ENCODE peak calls at places on chromosomes 12 and 14, in seven cellular contexts. One of them, this sample, is unnamed.

GRCh38 chr12:113310489-113310888 is 24.4 kb downstream of the SLC8B1 start:
- DNase-seq in T follicular helper cell: no peak
- DNase-seq in stimulated activated CD8-positive, alpha-beta memory T cell treated with anti-CD3 and anti-CD28 coated beads, Interleukin-15, amount 100 ng/mL, for 48 hours: no peak
- DNase-seq in pancreas: no peak
- DNase-seq in posterior vena cava: no peak
- DNase-seq in progenitor cell of endocrine pancreas: no peak
- DNase-seq in OCI-LY7: peak
- DNase-seq in this sample: no peak

GRCh38 chr12:93705237-93705636 is 28.1 kb downstream of the CRADD start:
- DNase-seq in stimulated activated CD8-positive, alpha-beta memory T cell treated with anti-CD3 and anti-CD28 coated beads, Interleukin-15, amount 100 ng/mL, for 48 hours: no peak
- DNase-seq in pancreas: no peak
- DNase-seq in OCI-LY7: no peak
- DNase-seq in T follicular helper cell: no peak
- DNase-seq in progenitor cell of endocrine pancreas: no peak
- DNase-seq in posterior vena cava: no peak
- DNase-seq in this sample: no peak

GRCh38 chr14:95034806-95035205 is 122.5 kb downstream of the DICER1 start:
- DNase-seq in T follicular helper cell: no peak
- DNase-seq in stimulated activated CD8-positive, alpha-beta memory T cell treated with anti-CD3 and anti-CD28 coated beads, Interleukin-15, amount 100 ng/mL, for 48 hours: no peak
- DNase-seq in pancreas: no peak
- DNase-seq in OCI-LY7: peak
- DNase-seq in posterior vena cava: no peak
- DNase-seq in progenitor cell of endocrine pancreas: no peak
- DNase-seq in this sample: no peak

GRCh38 chr12:48613321-48613720 is 43.5 kb upstream of the LALBA start:
- DNase-seq in pancreas: no peak
- DNase-seq in T follicular helper cell: no peak
- DNase-seq in stimulated activated CD8-positive, alpha-beta memory T cell treated with anti-CD3 and anti-CD28 coated beads, Interleukin-15, amount 100 ng/mL, for 48 hours: no peak
- DNase-seq in OCI-LY7: no peak
- DNase-seq in progenitor cell of endocrine pancreas: no peak
- DNase-seq in posterior vena cava: no peak
- DNase-seq in this sample: no peak

GRCh38 chr12:124940393-124941169 is 26.1 kb upstream of the UBC start:
- DNase-seq in posterior vena cava: peak
- DNase-seq in T follicular helper cell: peak
- DNase-seq in stimulated activated CD8-positive, alpha-beta memory T cell treated with anti-CD3 and anti-CD28 coated beads, Interleukin-15, amount 100 ng/mL, for 48 hours: peak
- DNase-seq in progenitor cell of endocrine pancreas: peak
- DNase-seq in OCI-LY7: peak
- DNase-seq in pancreas: peak
- DNase-seq in this sample: peak

GRCh38 chr12:91219511-91219910 is 36.9 kb upstream of the DCN start:
- DNase-seq in pancreas: no peak
- DNase-seq in stimulated activated CD8-positive, alpha-beta memory T cell treated with anti-CD3 and anti-CD28 coated beads, Interleukin-15, amount 100 ng/mL, for 48 hours: no peak
- DNase-seq in posterior vena cava: no peak
- DNase-seq in T follicular helper cell: no peak
- DNase-seq in OCI-LY7: no peak
- DNase-seq in progenitor cell of endocrine pancreas: no peak
- DNase-seq in this sample: no peak

GRCh38 chr12:8722286-8722685 is 24.5 kb downstream of the RIMKLB start:
- DNase-seq in posterior vena cava: no peak
- DNase-seq in progenitor cell of endocrine pancreas: no peak
- DNase-seq in pancreas: no peak
- DNase-seq in OCI-LY7: no peak
- DNase-seq in stimulated activated CD8-positive, alpha-beta memory T cell treated with anti-CD3 and anti-CD28 coated beads, Interleukin-15, amount 100 ng/mL, for 48 hours: no peak
- DNase-seq in T follicular helper cell: no peak
- DNase-seq in this sample: no peak

GRCh38 chr12:122028601-122029560 is 7.2 kb downstream of the BCL7A start:
- DNase-seq in stimulated activated CD8-positive, alpha-beta memory T cell treated with anti-CD3 and anti-CD28 coated beads, Interleukin-15, amount 100 ng/mL, for 48 hours: peak
- DNase-seq in T follicular helper cell: no peak
- DNase-seq in OCI-LY7: peak
- DNase-seq in progenitor cell of endocrine pancreas: no peak
- DNase-seq in pancreas: no peak
- DNase-seq in posterior vena cava: no peak
- DNase-seq in this sample: no peak

GRCh38 chr14:101888182-101888581 is 76.2 kb upstream of the DYNC1H1 start:
- DNase-seq in OCI-LY7: no peak
- DNase-seq in stimulated activated CD8-positive, alpha-beta memory T cell treated with anti-CD3 and anti-CD28 coated beads, Interleukin-15, amount 100 ng/mL, for 48 hours: no peak
- DNase-seq in pancreas: no peak
- DNase-seq in T follicular helper cell: no peak
- DNase-seq in posterior vena cava: no peak
- DNase-seq in progenitor cell of endocrine pancreas: no peak
- DNase-seq in this sample: no peak

GRCh38 chr12:109586385-109587296 is 13.0 kb downstream of the MVK start:
- DNase-seq in posterior vena cava: no peak
- DNase-seq in progenitor cell of endocrine pancreas: no peak
- DNase-seq in stimulated activated CD8-positive, alpha-beta memory T cell treated with anti-CD3 and anti-CD28 coated beads, Interleukin-15, amount 100 ng/mL, for 48 hours: no peak
- DNase-seq in pancreas: no peak
- DNase-seq in OCI-LY7: no peak
- DNase-seq in T follicular helper cell: no peak
- DNase-seq in this sample: no peak

GRCh38 chr12:51381226-51382079 is 9.8 kb downstream of the GALNT6 start:
- DNase-seq in posterior vena cava: peak
- DNase-seq in stimulated activated CD8-positive, alpha-beta memory T cell treated with anti-CD3 and anti-CD28 coated beads, Interleukin-15, amount 100 ng/mL, for 48 hours: no peak
- DNase-seq in OCI-LY7: no peak
- DNase-seq in pancreas: no peak
- DNase-seq in T follicular helper cell: no peak
- DNase-seq in progenitor cell of endocrine pancreas: no peak
- DNase-seq in this sample: no peak

GRCh38 chr12:109752117-109753053 is 38.8 kb downstream of the FAM222A start:
- DNase-seq in progenitor cell of endocrine pancreas: no peak
- DNase-seq in OCI-LY7: no peak
- DNase-seq in stimulated activated CD8-positive, alpha-beta memory T cell treated with anti-CD3 and anti-CD28 coated beads, Interleukin-15, amount 100 ng/mL, for 48 hours: no peak
- DNase-seq in posterior vena cava: peak
- DNase-seq in pancreas: no peak
- DNase-seq in T follicular helper cell: no peak
- DNase-seq in this sample: no peak

GRCh38 chr14:29227631-29228030 is 461.0 kb downstream of the FOXG1 start:
- DNase-seq in OCI-LY7: no peak
- DNase-seq in T follicular helper cell: no peak
- DNase-seq in posterior vena cava: no peak
- DNase-seq in stimulated activated CD8-positive, alpha-beta memory T cell treated with anti-CD3 and anti-CD28 coated beads, Interleukin-15, amount 100 ng/mL, for 48 hours: no peak
- DNase-seq in progenitor cell of endocrine pancreas: no peak
- DNase-seq in pancreas: no peak
- DNase-seq in this sample: no peak

GRCh38 chr14:24235804-24236688 is 3.3 kb downstream of the GMPR2 start:
- DNase-seq in posterior vena cava: no peak
- DNase-seq in OCI-LY7: no peak
- DNase-seq in stimulated activated CD8-positive, alpha-beta memory T cell treated with anti-CD3 and anti-CD28 coated beads, Interleukin-15, amount 100 ng/mL, for 48 hours: no peak
- DNase-seq in progenitor cell of endocrine pancreas: no peak
- DNase-seq in pancreas: no peak
- DNase-seq in T follicular helper cell: no peak
- DNase-seq in this sample: no peak

GRCh38 chr12:115598827-115599226 is 678.7 kb downstream of the MED13L start:
- DNase-seq in progenitor cell of endocrine pancreas: no peak
- DNase-seq in OCI-LY7: no peak
- DNase-seq in T follicular helper cell: no peak
- DNase-seq in posterior vena cava: no peak
- DNase-seq in stimulated activated CD8-positive, alpha-beta memory T cell treated with anti-CD3 and anti-CD28 coated beads, Interleukin-15, amount 100 ng/mL, for 48 hours: no peak
- DNase-seq in pancreas: no peak
- DNase-seq in this sample: no peak

GRCh38 chr14:65096323-65097089 is 5.8 kb downstream of the MAX start:
- DNase-seq in stimulated activated CD8-positive, alpha-beta memory T cell treated with anti-CD3 and anti-CD28 coated beads, Interleukin-15, amount 100 ng/mL, for 48 hours: no peak
- DNase-seq in T follicular helper cell: no peak
- DNase-seq in pancreas: no peak
- DNase-seq in posterior vena cava: no peak
- DNase-seq in OCI-LY7: no peak
- DNase-seq in progenitor cell of endocrine pancreas: no peak
- DNase-seq in this sample: no peak

GRCh38 chr12:5685935-5686334 is 254.0 kb downstream of the NTF3 start:
- DNase-seq in OCI-LY7: no peak
- DNase-seq in T follicular helper cell: no peak
- DNase-seq in posterior vena cava: no peak
- DNase-seq in stimulated activated CD8-positive, alpha-beta memory T cell treated with anti-CD3 and anti-CD28 coated beads, Interleukin-15, amount 100 ng/mL, for 48 hours: no peak
- DNase-seq in pancreas: no peak
- DNase-seq in progenitor cell of endocrine pancreas: no peak
- DNase-seq in this sample: no peak

GRCh38 chr12:130838284-130838950 is 633 bp downstream of the STX2 start:
- DNase-seq in progenitor cell of endocrine pancreas: no peak
- DNase-seq in pancreas: peak
- DNase-seq in T follicular helper cell: no peak
- DNase-seq in OCI-LY7: peak
- DNase-seq in posterior vena cava: no peak
- DNase-seq in stimulated activated CD8-positive, alpha-beta memory T cell treated with anti-CD3 and anti-CD28 coated beads, Interleukin-15, amount 100 ng/mL, for 48 hours: no peak
- DNase-seq in this sample: peak

GRCh38 chr12:115227137-115227615 is 543.2 kb upstream of the TBX3 start:
- DNase-seq in progenitor cell of endocrine pancreas: no peak
- DNase-seq in posterior vena cava: no peak
- DNase-seq in stimulated activated CD8-positive, alpha-beta memory T cell treated with anti-CD3 and anti-CD28 coated beads, Interleukin-15, amount 100 ng/mL, for 48 hours: no peak
- DNase-seq in OCI-LY7: no peak
- DNase-seq in pancreas: no peak
- DNase-seq in T follicular helper cell: no peak
- DNase-seq in this sample: no peak

GRCh38 chr12:53147181-53147580 is 33.3 kb upstream of the ZNF740 start:
- DNase-seq in T follicular helper cell: no peak
- DNase-seq in posterior vena cava: no peak
- DNase-seq in pancreas: no peak
- DNase-seq in progenitor cell of endocrine pancreas: no peak
- DNase-seq in OCI-LY7: no peak
- DNase-seq in stimulated activated CD8-positive, alpha-beta memory T cell treated with anti-CD3 and anti-CD28 coated beads, Interleukin-15, amount 100 ng/mL, for 48 hours: no peak
- DNase-seq in this sample: no peak

GRCh38 chr14:20748439-20748838 is 2.8 kb downstream of the EDDM3A start:
- DNase-seq in T follicular helper cell: no peak
- DNase-seq in posterior vena cava: no peak
- DNase-seq in OCI-LY7: no peak
- DNase-seq in stimulated activated CD8-positive, alpha-beta memory T cell treated with anti-CD3 and anti-CD28 coated beads, Interleukin-15, amount 100 ng/mL, for 48 hours: no peak
- DNase-seq in pancreas: no peak
- DNase-seq in progenitor cell of endocrine pancreas: no peak
- DNase-seq in this sample: no peak

GRCh38 chr14:101554991-101555668 is 6.2 kb upstream of the DIO3 start:
- DNase-seq in OCI-LY7: no peak
- DNase-seq in posterior vena cava: no peak
- DNase-seq in stimulated activated CD8-positive, alpha-beta memory T cell treated with anti-CD3 and anti-CD28 coated beads, Interleukin-15, amount 100 ng/mL, for 48 hours: no peak
- DNase-seq in pancreas: no peak
- DNase-seq in progenitor cell of endocrine pancreas: no peak
- DNase-seq in T follicular helper cell: no peak
- DNase-seq in this sample: no peak

This sample was measured in G401.